ENCODE peak calls at places on chromosome 10, in nine cellular contexts. O is upper lobe of left lung; N is upper lobe of right lung; T is PC-9; I is PC-3; S is A673; C is heart left ventricle; R is CD4-positive, CD25-positive, alpha-beta regulatory T cell; G is mucosa of descending colon. J is an unnamed sample.

GRCh38 chr10:74683621-74684114 is 142.7 kb upstream of the KAT6B start:
- DNase-seq in O (no peak), N (no peak), T (no peak), I (peak; percentile 62), S (no peak), C (no peak), R (no peak), G (no peak), J (peak; percentile 8)

GRCh38 chr10:17989908-17990767 is 38.4 kb downstream of the SLC39A12 start:
- DNase-seq in O (no peak), N (no peak), T (peak; percentile 43), I (peak; percentile 79), S (peak; percentile 26), C (no peak), R (no peak), G (no peak), J (no peak)

GRCh38 chr10:25222085-25222660 is 47.4 kb downstream of the GPR158 start:
- DNase-seq in O (no peak), N (no peak), T (no peak), I (no peak), S (no peak), C (no peak), R (no peak), G (no peak), J (no peak)

GRCh38 chr10:121244791-121245190 is 353.5 kb downstream of the FGFR2 start:
- DNase-seq in O (no peak), N (no peak), T (no peak), I (no peak), S (peak; percentile 95), C (no peak), R (no peak), G (no peak), J (no peak)

GRCh38 chr10:96046546-96046945 is 3.2 kb downstream of the CCNJ start:
- DNase-seq in O (no peak), N (no peak), T (no peak), I (no peak), S (no peak), C (no peak), R (no peak), G (no peak), J (no peak)

GRCh38 chr10:21535494-21535818 is 1.4 kb downstream of the MLLT10 start:
- DNase-seq in O (no peak), N (no peak), T (no peak), I (peak; percentile 3), S (no peak), C (no peak), R (no peak), G (no peak), J (no peak)

GRCh38 chr10:124008187-124008970 is 85.0 kb downstream of the CHST15 start:
- DNase-seq in O (no peak), N (peak; percentile 39), T (no peak), I (no peak), S (no peak), C (no peak), R (no peak), G (no peak), J (no peak)

GRCh38 chr10:124341768-124342135 is 77.0 kb downstream of the OAT start:
- DNase-seq in O (no peak), N (no peak), T (no peak), I (no peak), S (no peak), C (no peak), R (peak; percentile 2), G (no peak), J (no peak)

GRCh38 chr10:111126073-111126472 is 49.2 kb downstream of the ADRA2A start:
- DNase-seq in O (no peak), N (no peak), T (no peak), I (no peak), S (no peak), C (no peak), R (no peak), G (no peak), J (no peak)

GRCh38 chr10:108360187-108360586 is 1195.7 kb upstream of the SORCS1 start:
- DNase-seq in O (no peak), N (no peak), T (no peak), I (peak; percentile 89), S (no peak), C (no peak), R (no peak), G (no peak), J (no peak)

GRCh38 chr10:31698169-31698890 is 230.3 kb downstream of the ARHGAP12 start:
- DNase-seq in O (no peak), N (no peak), T (no peak), I (peak; percentile 1), S (no peak), C (peak; percentile 79), R (no peak), G (peak; percentile 38), J (no peak)

GRCh38 chr10:14671383-14671782 is 103.3 kb downstream of the FAM107B start:
- DNase-seq in O (no peak), N (no peak), T (no peak), I (peak; percentile 38), S (no peak), C (no peak), R (no peak), G (no peak), J (no peak)

GRCh38 chr10:14673189-14673947 is 101.3 kb downstream of the FAM107B start:
- DNase-seq in O (no peak), N (no peak), T (no peak), I (no peak), S (no peak), C (no peak), R (no peak), G (no peak), J (no peak)

GRCh38 chr10:14669576-14669975 is 105.1 kb downstream of the FAM107B start:
- DNase-seq in O (no peak), N (no peak), T (no peak), I (no peak), S (no peak), C (no peak), R (no peak), G (no peak), J (no peak)

GRCh38 chr10:14667748-14668147 is 106.9 kb downstream of the FAM107B start:
- DNase-seq in O (no peak), N (no peak), T (no peak), I (no peak), S (no peak), C (no peak), R (no peak), G (no peak), J (no peak)

DNA sequence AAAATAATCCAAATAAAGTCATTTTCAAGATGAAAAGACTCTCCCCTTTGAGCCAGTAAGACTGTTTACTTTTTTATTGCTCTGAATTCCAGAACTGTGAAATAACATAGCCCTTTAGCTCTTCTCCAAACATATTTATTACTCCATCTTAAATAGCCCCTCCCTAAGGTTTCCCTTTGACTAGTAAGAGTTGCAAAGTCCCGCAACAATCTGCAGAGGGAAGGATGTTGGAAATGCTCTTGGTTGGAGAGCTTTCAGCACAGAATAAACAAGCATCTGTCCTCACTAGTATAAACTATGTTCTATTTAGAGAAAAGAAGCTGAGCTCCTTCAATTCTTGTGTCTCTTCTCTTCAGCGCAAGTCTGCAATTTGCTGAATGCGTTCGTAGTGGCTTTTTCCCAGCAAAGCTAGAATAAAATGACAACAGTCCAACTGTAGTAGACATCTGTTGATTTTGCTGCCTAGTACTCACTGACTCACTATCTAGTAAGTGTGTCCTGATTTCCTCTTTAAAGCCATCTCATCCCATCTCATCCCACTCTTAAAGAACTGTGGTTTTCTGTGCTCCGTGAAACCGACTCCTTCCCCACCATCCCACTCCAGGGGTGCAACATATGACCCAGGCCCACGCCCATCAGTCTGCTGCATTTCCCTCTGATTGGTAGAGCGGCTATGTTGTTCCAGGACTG is 104.0 kb downstream of the FAM107B start:
- DNase-seq in O (no peak), N (no peak), T (peak; percentile 45), I (peak; percentile 57), S (no peak), C (no peak), R (no peak), G (no peak), J (no peak)
- H3K4me3 ChIP-seq in O (no peak overlapping the region), N (no peak overlapping the region), T (no peak overlapping the region), I (peak overlapping the region; percentile 65), S (no peak overlapping the region), C (no peak overlapping the region), R (no peak overlapping the region), G (no peak overlapping the region), J (no peak overlapping the region)

GRCh38 chr10:109911903-109912302 is 11.4 kb downstream of the XPNPEP1 start:
- DNase-seq in O (no peak), N (no peak), T (no peak), I (no peak), S (no peak), C (no peak), R (no peak), G (no peak), J (no peak)
- H3K4me1 ChIP-seq in O (peaks cover 7% of the 10 kb centered on the region), N (peaks cover 10% of the 10 kb centered on the region), T (peaks cover 42% of the 10 kb centered on the region), I (peaks cover 43% of the 10 kb centered on the region), S (peaks cover 4% of the 10 kb centered on the region), C (peaks cover 7% of the 10 kb centered on the region), R (peaks cover 27% of the 10 kb centered on the region), G (peaks cover 53% of the 10 kb centered on the region), J (peaks cover 14% of the 10 kb centered on the region)

DNA sequence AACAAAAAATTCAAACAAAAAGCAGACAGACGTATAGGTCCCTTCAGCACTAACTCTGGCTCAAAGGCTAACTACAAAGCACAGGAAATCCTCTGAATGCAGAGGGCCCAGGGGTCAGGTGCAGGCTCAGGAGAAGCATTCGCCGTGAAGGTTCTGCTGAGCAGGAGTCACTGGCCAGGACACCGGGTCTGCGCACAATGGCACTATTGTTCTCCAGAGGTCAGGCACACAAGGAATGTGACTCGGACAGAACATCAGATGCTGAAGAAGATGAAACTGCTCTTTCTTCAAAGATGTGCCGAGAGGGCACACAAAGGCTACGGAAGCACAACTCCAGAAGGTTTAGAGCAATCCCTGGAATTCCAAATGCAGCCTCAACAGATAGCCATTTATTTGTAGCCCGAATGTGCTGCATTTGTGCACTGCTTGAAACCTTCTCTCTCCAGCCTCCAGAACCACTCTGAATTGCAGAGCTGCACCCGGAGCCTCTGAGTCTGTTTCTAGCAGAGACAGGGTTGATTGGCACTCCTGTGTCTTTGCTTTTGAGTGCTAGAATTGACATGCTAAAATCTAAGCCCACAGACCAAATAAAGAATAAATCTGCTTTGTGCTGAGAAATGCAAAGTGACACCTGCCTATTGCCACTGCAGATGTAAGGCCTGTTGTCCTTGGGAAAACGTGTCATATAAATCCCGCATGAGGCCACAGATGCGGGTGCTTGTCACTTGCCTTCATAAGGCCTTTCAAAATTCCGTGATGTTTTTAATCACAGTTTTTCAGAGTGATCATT is 85.4 kb upstream of the AFAP1L2 start:
- DNase-seq in O (no peak), N (no peak), T (no peak), I (no peak), S (no peak), C (peak; percentile 34), R (no peak), G (no peak), J (no peak)
- H3K4me3 ChIP-seq in O (no peak overlapping the region), N (no peak overlapping the region), T (no peak overlapping the region), I (no peak overlapping the region), S (no peak overlapping the region), C (no peak overlapping the region), R (no peak overlapping the region), G (no peak overlapping the region), J (no peak overlapping the region)

DNA sequence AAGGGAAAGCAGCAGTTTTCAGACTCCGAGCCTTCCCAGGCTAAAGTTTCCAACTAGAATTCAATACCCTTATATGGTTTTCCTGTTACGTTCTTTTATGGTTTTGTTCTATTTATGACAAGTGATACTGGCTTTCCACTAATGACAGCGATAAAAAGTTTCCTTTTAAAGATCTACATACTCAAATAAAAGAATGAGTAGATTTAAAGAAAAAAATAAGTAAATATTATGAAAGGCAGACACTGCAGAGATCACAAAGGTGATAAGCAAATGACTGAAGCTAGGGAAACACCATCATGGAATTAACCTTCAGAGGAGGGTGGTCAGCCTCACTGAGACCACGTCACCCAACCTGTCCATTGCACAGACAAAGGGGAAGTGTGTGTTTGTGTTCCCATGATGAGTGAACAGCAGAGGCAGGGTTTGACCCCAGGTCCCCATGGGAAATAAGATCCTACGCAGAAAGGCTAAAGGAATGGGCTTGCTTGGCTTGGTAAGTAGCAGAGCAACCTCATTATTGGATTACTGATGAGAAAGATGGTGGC is 4.0 kb downstream of the VSIR start:
- DNase-seq in O (no peak), N (no peak), T (no peak), I (no peak), S (no peak), C (no peak), R (no peak), G (no peak), J (no peak)
- H3K4me1 ChIP-seq in O (peaks cover 88% of the 10 kb centered on the region), N (peaks cover 86% of the 10 kb centered on the region), T (peaks cover 94% of the 10 kb centered on the region), I (peaks cover 48% of the 10 kb centered on the region), S (no peaks in the 10 kb centered on the region), C (peaks cover 85% of the 10 kb centered on the region), R (peaks cover 85% of the 10 kb centered on the region), G (peaks cover 69% of the 10 kb centered on the region), J (peaks cover 22% of the 10 kb centered on the region)